ENCODE peak calls at places on chromosomes 3 and 15, in five cellular contexts. I is mammary epithelial cell, S is lower lobe of right lung, F is A673, E is SJSA1. O is an unnamed sample.

GRCh38 chr3:13520326-13520880 is 28.5 kb upstream of the FBLN2 start:
- DNase-seq in I (no peak), E (no peak), S (no peak), F (no peak), O (no peak)

GRCh38 chr15:38652998-38653397 is 88.4 kb upstream of the RASGRP1 start:
- DNase-seq in S (no peak), E (no peak), F (no peak), I (no peak), O (no peak)

GRCh38 chr3:134874737-134875413 is 79.8 kb downstream of the EPHB1 start:
- DNase-seq in S (no peak), I (no peak), F (no peak), E (no peak), O (no peak)

GRCh38 chr3:11289864-11290263 is 17.7 kb downstream of the ATG7 start:
- DNase-seq in E (no peak), S (no peak), F (no peak), I (no peak), O (no peak)

GRCh38 chr3:149587383-149587782 is 70.4 kb downstream of the WWTR1 start:
- DNase-seq in E (no peak), F (no peak), S (no peak), I (no peak), O (no peak)

GRCh38 chr3:172256101-172256687 is 192.1 kb downstream of the GHSR start:
- DNase-seq in S (no peak), E (no peak), I (no peak), F (no peak), O (no peak)

GRCh38 chr15:73936588-73937312 is 10.5 kb downstream of the LOXL1 start:
- DNase-seq in F (no peak), I (no peak), E (no peak), S (peak; percentile 14), O (no peak)

GRCh38 chr3:170714151-170714550 is 128.3 kb upstream of the SLC7A14 start:
- DNase-seq in S (no peak), I (peak; percentile 76), E (no peak), F (no peak), O (no peak)

GRCh38 chr15:70522323-70522966 is 240.9 kb downstream of the UACA start:
- DNase-seq in I (no peak), S (no peak), F (no peak), E (no peak), O (no peak)

GRCh38 chr3:60070366-60070765 is 1020.5 kb upstream of the CFAP20DC start:
- DNase-seq in S (no peak), I (no peak), E (no peak), F (no peak), O (no peak)

GRCh38 chr15:70382009-70382749 is 284.5 kb upstream of the TLE3 start:
- DNase-seq in F (no peak), S (no peak), I (no peak), E (no peak), O (no peak)

GRCh38 chr3:16770792-16771191 is 114.0 kb upstream of the PLCL2 start:
- DNase-seq in E (no peak), S (no peak), F (no peak), I (no peak), O (no peak)

GRCh38 chr15:73986055-73986775 is 5.9 kb downstream of the STOML1 start:
- DNase-seq in S (no peak), F (no peak), E (no peak), I (no peak), O (no peak)

GRCh38 chr3:55807210-55807609 is 320.1 kb upstream of the WNT5A start:
- DNase-seq in S (no peak), E (no peak), I (no peak), F (no peak), O (no peak)

GRCh38 chr15:101439920-101440319 is 49.6 kb downstream of the PCSK6 start:
- DNase-seq in E (no peak), I (no peak), F (no peak), S (no peak), O (no peak)

GRCh38 chr3:170180107-170180951 is 1.2 kb downstream of the PHC3 start:
- DNase-seq in F (peak; percentile 19), S (no peak), I (peak; percentile 35), E (no peak), O (no peak)

GRCh38 chr3:35201221-35201620 is 438.1 kb upstream of the ARPP21 start:
- DNase-seq in E (no peak), I (no peak), S (no peak), F (no peak), O (no peak)

GRCh38 chr3:10417849-10418248 is 87.5 kb downstream of the ATP2B2 start:
- DNase-seq in I (no peak), E (no peak), S (no peak), F (no peak), O (no peak)

GRCh38 chr3:61522629-61523028 is 38.7 kb upstream of the PTPRG start:
- DNase-seq in F (no peak), S (no peak), I (no peak), E (no peak), O (no peak)

GRCh38 chr15:46900992-46901391 is 816.3 kb upstream of the SEMA6D start:
- DNase-seq in I (no peak), S (no peak), E (no peak), F (no peak), O (no peak)

GRCh38 chr3:125436921-125437320 is 61.8 kb upstream of the ZNF148 start:
- DNase-seq in F (no peak), I (no peak), E (no peak), S (no peak), O (no peak)

GRCh38 chr3:133954961-133955360 is 59.3 kb upstream of the RAB6B start:
- DNase-seq in I (no peak), S (no peak), F (no peak), E (no peak), O (no peak)

GRCh38 chr3:73586190-73586589 is 38.6 kb downstream of the PDZRN3 start:
- DNase-seq in E (no peak), F (no peak), S (no peak), I (no peak), O (no peak)

GRCh38 chr3:40677321-40677720 is 152.6 kb downstream of the ZNF621 start:
- DNase-seq in I (no peak), E (no peak), S (no peak), F (peak; percentile 1), O (no peak)

GRCh38 chr15:84034831-84035753 is 200.5 kb upstream of the GOLGA6L4 start:
- DNase-seq in S (no peak), E (no peak), I (peak; percentile 46), F (peak; percentile 59), O (no peak)

GRCh38 chr3:71817262-71817661 is 32.3 kb upstream of the PROK2 start:
- DNase-seq in S (no peak), E (no peak), F (no peak), I (no peak), O (no peak)

GRCh38 chr15:58521293-58521991 is 89.7 kb downstream of the LIPC start:
- DNase-seq in F (peak; percentile 76), S (peak; percentile 77), I (peak; percentile 93), E (peak; percentile 94), O (peak; percentile 6)

GRCh38 chr3:52432225-52432624 is 12.7 kb downstream of the SEMA3G start:
- DNase-seq in I (no peak), E (no peak), S (no peak), F (no peak), O (no peak)

GRCh38 chr3:135329479-135329878 is 534.4 kb downstream of the EPHB1 start:
- DNase-seq in S (no peak), F (no peak), I (no peak), E (no peak), O (no peak)

GRCh38 chr15:52464478-52464877 is 64.2 kb downstream of the MYO5A start:
- DNase-seq in S (no peak), E (no peak), I (no peak), F (no peak), O (no peak)

DNA sequence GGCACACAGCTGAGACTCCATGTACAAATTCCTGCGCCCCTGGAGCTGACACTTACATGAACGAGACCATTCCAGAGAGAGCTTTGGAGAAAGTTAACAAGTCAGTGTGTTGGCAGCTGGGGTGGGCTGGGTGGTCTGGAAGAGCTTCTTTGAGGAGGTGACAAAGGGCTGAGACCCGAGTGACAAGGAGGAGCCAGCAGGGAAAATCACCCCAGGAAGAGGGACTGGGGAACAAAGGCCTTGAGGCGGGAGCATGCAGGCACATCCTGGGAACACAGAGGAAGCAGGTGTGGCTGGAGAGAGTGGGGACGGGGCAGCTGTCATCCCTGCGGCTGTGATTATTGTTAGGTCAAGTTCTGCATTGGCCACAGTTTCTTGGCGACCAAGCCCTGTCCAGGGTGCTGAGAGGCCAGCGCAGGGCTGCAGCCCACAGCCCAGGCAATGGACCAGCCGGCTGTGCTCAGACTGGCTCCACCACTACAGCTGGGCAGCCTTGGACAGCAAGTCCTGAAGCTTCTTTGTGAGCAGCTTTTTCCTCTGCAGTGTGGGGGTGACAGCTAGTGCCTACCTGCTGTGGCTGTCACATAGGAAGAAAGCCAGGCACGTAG is 34.2 kb upstream of the PRR23E start:
- DNase-seq in I (peak; percentile 2), S (no peak), F (no peak), E (no peak), O (no peak)
- H3K27ac ChIP-seq in I (no peak overlapping the region), S (no peak overlapping the region), F (no peak overlapping the region), E (no peak overlapping the region), O (no peak overlapping the region)

GRCh38 chr15:42175671-42176070 is 19.2 kb upstream of the PLA2G4F start:
- DNase-seq in F (no peak), E (no peak), I (no peak), S (no peak), O (no peak)
- H3K36me3 ChIP-seq in F (peaks cover 27% of the 10 kb centered on the region), E (peaks cover 76% of the 10 kb centered on the region), I (peaks cover 16% of the 10 kb centered on the region), S (peaks cover 97% of the 10 kb centered on the region), O (peaks cover 49% of the 10 kb centered on the region)

GRCh38 chr3:32146669-32147315 is 40.4 kb downstream of the GPD1L start:
- DNase-seq in F (no peak), S (no peak), E (no peak), I (peak; percentile 63), O (no peak)
- H3K27ac ChIP-seq in F (no peak overlapping the region), S (no peak overlapping the region), E (no peak overlapping the region), I (no peak overlapping the region), O (no peak overlapping the region)

DNA sequence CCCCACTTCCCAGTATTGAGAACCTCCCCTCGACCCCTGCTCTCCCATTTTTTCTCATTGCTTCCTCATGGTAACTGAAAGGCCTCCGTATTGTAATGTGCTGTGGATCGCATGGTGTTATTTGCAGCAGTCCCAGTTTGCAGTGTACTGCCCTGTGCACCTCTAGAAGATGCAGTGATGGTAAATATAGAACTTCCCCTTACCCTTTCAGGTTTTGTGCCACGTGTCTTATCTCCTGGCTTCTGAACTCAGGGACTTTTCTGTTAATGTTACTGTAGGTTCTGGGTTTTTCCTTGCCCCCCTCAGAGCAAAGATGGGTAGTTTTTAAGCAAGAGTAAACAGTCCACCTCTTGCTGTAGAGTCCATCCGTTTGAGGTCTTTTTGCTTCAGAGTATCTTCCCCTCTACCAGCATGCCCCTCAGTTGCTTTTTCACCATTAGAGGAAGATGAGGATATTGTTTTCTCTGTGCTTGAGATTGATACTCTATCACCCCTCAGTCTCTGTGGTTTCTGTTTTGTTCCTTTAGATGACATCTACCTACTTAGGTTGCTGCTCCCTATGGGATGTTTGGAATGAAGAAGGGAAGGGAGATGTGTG is 22.4 kb downstream of the CHD2 start:
- DNase-seq in E (no peak), S (no peak), I (no peak), F (no peak), O (no peak)
- H3K36me3 ChIP-seq in E (peaks cover 80% of the 10 kb centered on the region), S (peaks cover 48% of the 10 kb centered on the region), I (peaks cover 26% of the 10 kb centered on the region), F (peaks cover 46% of the 10 kb centered on the region), O (peaks cover 76% of the 10 kb centered on the region)